ENCODE peak calls at places on chromosomes 3 and 15, in five cellular contexts. X, O, T, E and I are unnamed samples.

GRCh38 chr15:88695046-88695445 is 56.2 kb downstream of the ISG20 start:
- DNase-seq in O (no peak), E (no peak), X (no peak), T (no peak), I (no peak)

GRCh38 chr3:175728566-175728965 is 869.4 kb downstream of the NAALADL2 start:
- DNase-seq in O (no peak), X (no peak), T (peak; percentile 7), E (no peak), I (no peak)

GRCh38 chr3:52529376-52530333 is 4.0 kb downstream of the NT5DC2 start:
- DNase-seq in T (no peak), O (no peak), E (no peak), X (no peak), I (no peak)

GRCh38 chr3:53252105-53252946 is 3.5 kb downstream of the TKT start:
- DNase-seq in X (no peak), T (peak; percentile 76), O (no peak), E (no peak), I (no peak)

GRCh38 chr3:1183320-1184048 is 90.7 kb downstream of the CNTN6 start:
- DNase-seq in X (no peak), T (no peak), O (no peak), E (no peak), I (no peak)

GRCh38 chr3:123880998-123881561 is 3.1 kb downstream of the MYLK start:
- DNase-seq in X (peak; percentile 62), T (peak; percentile 61), O (peak; percentile 46), E (no peak), I (no peak)

GRCh38 chr3:8621872-8622271 is 22.7 kb downstream of the SSUH2 start:
- DNase-seq in E (no peak), O (no peak), T (peak; percentile 92), X (peak; percentile 83), I (no peak)

GRCh38 chr3:42547401-42547945 is 34.3 kb downstream of the SEC22C start:
- DNase-seq in E (peak; percentile 87), T (peak; percentile 57), O (peak; percentile 81), X (peak; percentile 76), I (peak; percentile 49)

GRCh38 chr3:104887069-104887468 is 479.6 kb upstream of the ALCAM start:
- DNase-seq in X (no peak), O (no peak), T (no peak), E (no peak), I (no peak)

GRCh38 chr15:45640610-45641009 is 5.8 kb downstream of the SQOR start:
- DNase-seq in T (peak; percentile 97), E (no peak), O (no peak), X (peak; percentile 25), I (no peak)

GRCh38 chr3:54859204-54859603 is 68.7 kb downstream of the LRTM1 start:
- DNase-seq in O (no peak), X (peak; percentile 93), E (no peak), T (peak; percentile 35), I (no peak)

GRCh38 chr3:27699067-27699466 is 23.1 kb downstream of the EOMES start:
- DNase-seq in E (no peak), X (no peak), O (no peak), T (no peak), I (no peak)

GRCh38 chr3:107738486-107739183 is 215.9 kb downstream of the BBX start:
- DNase-seq in X (no peak), T (peak; percentile 7), O (no peak), E (no peak), I (no peak)

GRCh38 chr15:47431501-47431900 is 285.8 kb upstream of the SEMA6D start:
- DNase-seq in T (peak; percentile 88), O (no peak), E (no peak), X (no peak), I (no peak)

GRCh38 chr3:156641261-156641975 is 33.0 kb upstream of the TIPARP start:
- DNase-seq in E (no peak), T (no peak), X (no peak), O (no peak), I (no peak)

GRCh38 chr15:31362886-31363285 is 36.3 kb downstream of the KLF13 start:
- DNase-seq in T (no peak), X (peak; percentile 78), O (no peak), E (no peak), I (no peak)

GRCh38 chr3:14884665-14885064 is 62.7 kb upstream of the NR2C2 start:
- DNase-seq in X (peak; percentile 88), T (no peak), E (no peak), O (no peak), I (no peak)

GRCh38 chr3:11835028-11835639 is 11.6 kb downstream of the TAMM41 start:
- DNase-seq in E (no peak), T (peak; percentile 43), X (peak; percentile 73), O (no peak), I (no peak)

GRCh38 chr3:157916672-157917071 is 189.5 kb downstream of the SHOX2 start:
- DNase-seq in T (no peak), E (no peak), X (no peak), O (no peak), I (no peak)

GRCh38 chr15:52737720-52738119 is 52.4 kb downstream of the ONECUT1 start:
- DNase-seq in O (no peak), E (peak; percentile 28), X (no peak), T (no peak), I (no peak)

GRCh38 chr15:25172691-25173090 is 217.9 kb downstream of the SNRPN start:
- DNase-seq in O (no peak), X (no peak), T (no peak), E (no peak), I (no peak)

GRCh38 chr3:113531826-113532697 is at the start of gene SIDT1:
- DNase-seq in E (no peak), O (peak; percentile 42), T (peak; percentile 34), X (peak; percentile 18), I (peak; percentile 21)

GRCh38 chr3:23611737-23612295 is 193.9 kb upstream of the UBE2E1 start:
- DNase-seq in O (no peak), X (no peak), E (peak; percentile 44), T (peak; percentile 30), I (no peak)

GRCh38 chr3:18758047-18758704 is 333.0 kb upstream of the SATB1 start:
- DNase-seq in X (peak; percentile 87), E (no peak), T (peak; percentile 20), O (peak; percentile 43), I (peak; percentile 61)

GRCh38 chr15:80288131-80288530 is 36.1 kb upstream of the CTXND1 start:
- DNase-seq in E (no peak), X (no peak), T (no peak), O (no peak), I (no peak)

GRCh38 chr15:80285379-80285778 is 33.4 kb upstream of the CTXND1 start:
- DNase-seq in O (no peak), E (no peak), T (no peak), X (no peak), I (no peak)

GRCh38 chr15:80289558-80290277 is 37.7 kb upstream of the CTXND1 start:
- DNase-seq in O (no peak), T (no peak), X (no peak), E (no peak), I (no peak)

DNA sequence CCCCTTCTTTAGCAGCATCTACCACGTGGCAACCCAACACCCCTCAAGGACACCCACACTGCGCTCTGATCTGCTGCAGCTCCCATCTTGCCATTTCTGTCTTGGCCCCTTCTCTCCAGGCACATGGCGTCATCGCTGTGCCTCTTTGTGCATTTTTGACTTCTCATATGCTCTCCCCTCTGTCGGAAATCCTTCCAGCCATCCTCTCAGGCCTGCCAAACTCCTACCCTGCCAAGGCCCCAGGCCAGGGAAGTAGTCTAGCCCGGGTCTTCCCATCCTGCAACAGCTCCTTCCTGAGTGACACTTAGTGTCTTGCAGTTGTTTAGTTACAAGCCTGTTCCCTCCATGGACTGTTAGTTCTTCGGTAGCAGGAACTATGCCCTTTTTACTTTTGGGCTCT is 34.0 kb upstream of the CTXND1 start:
- DNase-seq in O (no peak), X (no peak), E (no peak), T (no peak), I (no peak)
- H2BK12ac ChIP-seq in O (no peak overlapping the region), X (no peak overlapping the region), E (no peak overlapping the region), T (no peak overlapping the region), I (no peak overlapping the region)

DNA sequence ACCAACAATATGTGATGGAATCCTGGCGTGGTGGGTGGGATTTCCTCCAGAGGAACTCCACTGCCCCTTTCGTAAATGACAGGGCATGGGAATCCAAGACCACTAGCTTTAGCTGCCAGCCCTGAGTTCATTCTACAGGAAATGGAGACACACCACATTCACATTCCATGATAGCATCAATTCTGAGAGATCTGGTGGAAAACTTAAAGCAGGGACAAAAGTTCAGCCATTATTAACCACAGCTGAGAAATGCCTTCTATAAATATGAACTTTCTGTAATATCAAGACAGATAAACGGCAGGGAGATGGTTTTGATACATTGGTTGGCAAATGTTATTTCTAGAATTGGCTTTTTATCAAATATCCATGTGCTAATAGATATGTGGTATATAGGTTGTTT is 98.2 kb downstream of the FBN1 start:
- DNase-seq in T (peak; percentile 88), O (no peak), E (no peak), X (no peak), I (no peak)
- H4K91ac ChIP-seq in T (no peak overlapping the region), O (no peak overlapping the region), E (no peak overlapping the region), X (no peak overlapping the region), I (no peak overlapping the region)

DNA sequence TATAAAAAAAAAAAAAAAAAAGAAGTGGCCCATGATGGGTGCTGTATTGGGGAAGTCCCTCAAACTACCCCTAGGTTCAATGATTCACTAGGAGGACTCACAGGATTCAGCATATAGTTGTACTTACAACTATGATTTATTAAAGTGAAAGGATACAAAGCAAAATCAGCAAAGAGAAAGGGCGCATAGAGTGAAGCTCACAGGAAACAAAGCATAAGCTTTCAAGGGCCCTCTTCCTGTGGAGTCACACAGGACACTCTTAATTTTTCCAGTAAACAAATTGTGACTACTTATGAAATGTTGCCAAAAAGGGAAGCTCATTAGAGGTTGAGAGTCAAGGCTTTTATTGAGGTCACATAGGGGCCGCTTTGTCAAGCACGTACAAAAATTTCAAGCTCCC is 153.7 kb upstream of the GAP43 start:
- DNase-seq in E (no peak), O (no peak), T (peak; percentile 78), X (no peak), I (no peak)
- H2BK12ac ChIP-seq in E (no peak overlapping the region), O (no peak overlapping the region), T (no peak overlapping the region), X (no peak overlapping the region), I (no peak overlapping the region)

DNA sequence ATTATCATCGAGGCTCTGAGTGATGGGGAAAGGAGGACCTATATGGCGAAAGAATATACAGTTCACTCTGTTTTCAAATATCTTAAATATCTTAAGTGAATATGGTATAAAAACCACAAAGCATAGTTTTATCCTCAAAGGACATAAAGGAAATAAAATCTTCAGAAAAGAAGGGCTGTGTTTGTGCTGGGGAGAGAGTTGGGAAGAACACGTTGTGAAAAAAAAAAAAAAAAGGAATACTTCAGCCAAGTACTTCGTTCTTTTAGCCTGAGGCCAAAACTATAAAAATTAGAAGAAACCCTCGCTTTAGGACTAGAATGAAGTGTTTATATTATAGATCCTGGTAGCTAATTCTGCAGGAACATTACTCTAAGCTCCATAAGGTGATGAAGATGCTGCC is 10.1 kb upstream of the TMEM212 start:
- DNase-seq in O (no peak), X (no peak), T (no peak), E (no peak), I (no peak)
- H4K91ac ChIP-seq in O (no peak overlapping the region), X (no peak overlapping the region), T (no peak overlapping the region), E (no peak overlapping the region), I (no peak overlapping the region)

GRCh38 chr15:95763426-95763825 is 567.1 kb upstream of the NR2F2 start:
- DNase-seq in T (no peak), X (no peak), E (no peak), O (no peak), I (no peak)
- H2BK12ac ChIP-seq in T (no peak overlapping the region), X (no peak overlapping the region), E (no peak overlapping the region), O (no peak overlapping the region), I (no peak overlapping the region)